ENCODE peak calls at places on chromosomes 2 and 18, in nine cellular contexts. C is HepG2, X is A549, B is heart left ventricle, T is uterus, J is body of pancreas, Q is endothelial cell of umbilical vein, N is ovary, G is prostate gland. M is an unnamed sample. For H3K4me1, the result is how much of the 10 kb centered on the place peaks cover.

GRCh38 chr2:204545861-204546773 is 842 bp downstream of the PARD3B start:
- DNase-seq in T (no peak), N (no peak), G (peak), J (peak), Q (peak), B (no peak), C (no peak), X (no peak), M (no peak)

GRCh38 chr2:230158468-230158867 is 61.3 kb downstream of the SP110 start:
- DNase-seq in T (no peak), N (no peak), X (no peak), G (no peak), J (no peak), C (peak), B (no peak), Q (no peak), M (no peak)

GRCh38 chr2:23532311-23533013 is 147.5 kb downstream of the KLHL29 start:
- DNase-seq in C (no peak), T (peak), X (no peak), J (no peak), N (peak), G (peak), Q (no peak), B (peak), M (no peak)

GRCh38 chr18:29811519-29811918 is 1231.0 kb downstream of the DSC3 start:
- DNase-seq in Q (no peak), B (no peak), N (no peak), X (no peak), C (no peak), J (no peak), T (no peak), G (no peak), M (no peak)

GRCh38 chr2:46334389-46335345 is 37.5 kb downstream of the EPAS1 start:
- DNase-seq in T (peak), C (no peak), J (no peak), N (peak), B (no peak), X (no peak), Q (peak), G (no peak), M (no peak)

GRCh38 chr2:2870106-2870505 is 507.5 kb downstream of the EIPR1 start:
- DNase-seq in Q (no peak), C (no peak), T (no peak), G (no peak), B (no peak), N (no peak), J (no peak), X (no peak), M (no peak)

GRCh38 chr2:63654959-63655358 is 66.2 kb downstream of the MDH1 start:
- DNase-seq in X (no peak), G (no peak), B (no peak), N (no peak), J (no peak), T (no peak), C (no peak), Q (no peak), M (no peak)

GRCh38 chr2:223762853-223763252 is 74.5 kb downstream of the AP1S3 start:
- DNase-seq in B (no peak), T (no peak), J (no peak), Q (no peak), N (no peak), C (peak), G (no peak), X (no peak), M (no peak)

GRCh38 chr2:68931149-68931711 is 21.5 kb downstream of the GKN2 start:
- DNase-seq in G (no peak), B (no peak), X (no peak), Q (no peak), J (no peak), N (no peak), T (no peak), C (no peak), M (no peak)

GRCh38 chr2:4272261-4272858 is 569.0 kb downstream of the DCDC2C start:
- DNase-seq in B (no peak), G (no peak), X (no peak), C (no peak), N (no peak), J (no peak), Q (no peak), T (no peak), M (no peak)

GRCh38 chr2:18987592-18988073 is 370.8 kb downstream of the OSR1 start:
- DNase-seq in T (peak), Q (peak), N (peak), B (peak), G (peak), J (peak), C (peak), X (peak), M (no peak)

GRCh38 chr2:74893332-74893731 is 59.4 kb downstream of the HK2 start:
- DNase-seq in T (no peak), C (no peak), Q (peak), N (no peak), B (no peak), J (no peak), X (peak), G (no peak), M (no peak)

GRCh38 chr2:174585111-174585510 is 12.5 kb downstream of the WIPF1 start:
- DNase-seq in X (no peak), J (no peak), T (no peak), C (peak), N (no peak), B (no peak), G (peak), Q (no peak), M (no peak)

GRCh38 chr2:101341421-101341820 is 32.9 kb upstream of the RNF149 start:
- DNase-seq in N (no peak), C (no peak), Q (no peak), T (no peak), G (no peak), B (no peak), X (no peak), J (no peak), M (no peak)

GRCh38 chr2:235505210-235505741 is 11.4 kb downstream of the AGAP1 start:
- DNase-seq in B (no peak), J (peak), X (no peak), C (peak), Q (peak), G (no peak), T (no peak), N (no peak), M (no peak)

GRCh38 chr2:46847726-46848421 is 67.7 kb downstream of the MCFD2 start:
- DNase-seq in B (no peak), N (peak), Q (no peak), G (no peak), J (no peak), T (no peak), X (no peak), C (no peak), M (no peak)

GRCh38 chr18:41594582-41594981 is 360.5 kb upstream of the PIK3C3 start:
- DNase-seq in J (no peak), X (no peak), B (no peak), G (no peak), C (no peak), N (no peak), Q (no peak), T (no peak), M (no peak)

GRCh38 chr2:12928197-12928596 is 211.5 kb downstream of the TRIB2 start:
- DNase-seq in C (no peak), T (no peak), N (no peak), Q (peak), G (no peak), B (no peak), J (no peak), X (no peak), M (no peak)

GRCh38 chr2:120579916-120580685 is 155.6 kb upstream of the GLI2 start:
- DNase-seq in G (no peak), Q (no peak), X (no peak), C (no peak), T (no peak), B (peak), J (no peak), N (no peak), M (no peak)

GRCh38 chr2:43070676-43071491 is 155.5 kb downstream of the ZFP36L2 start:
- DNase-seq in C (peak), X (no peak), J (no peak), N (peak), Q (no peak), T (peak), G (no peak), B (no peak), M (no peak)

GRCh38 chr2:217654173-217654572 is 348.6 kb downstream of the TNS1 start:
- DNase-seq in G (no peak), Q (no peak), J (no peak), C (no peak), N (no peak), X (no peak), B (no peak), T (no peak), M (no peak)

GRCh38 chr2:45851111-45851510 is 199.6 kb downstream of the PRKCE start:
- DNase-seq in C (no peak), G (no peak), B (no peak), Q (no peak), J (no peak), T (no peak), X (no peak), N (no peak), M (no peak)

GRCh38 chr2:238287702-238288649 is at the start of gene PER2:
- DNase-seq in B (peak), N (peak), J (peak), X (peak), C (peak), G (peak), Q (peak), T (peak), M (peak)

GRCh38 chr2:224219781-224220180 is 180.7 kb upstream of the SERPINE2 start:
- DNase-seq in G (no peak), B (no peak), X (no peak), N (no peak), Q (no peak), T (no peak), C (no peak), J (no peak), M (no peak)

GRCh38 chr18:80145191-80145799 is 36.2 kb downstream of the ADNP2 start:
- DNase-seq in C (no peak), Q (peak), N (no peak), X (no peak), T (no peak), B (no peak), G (no peak), J (no peak), M (no peak)

GRCh38 chr18:26649193-26649543 is 100.8 kb upstream of the KCTD1 start:
- DNase-seq in X (no peak), Q (no peak), T (no peak), J (no peak), B (no peak), N (no peak), C (no peak), G (no peak), M (no peak)

GRCh38 chr2:8551622-8552074 is 130.2 kb upstream of the ID2 start:
- DNase-seq in B (no peak), T (peak), G (no peak), N (peak), C (no peak), X (no peak), Q (no peak), J (no peak), M (no peak)

GRCh38 chr2:29747786-29748470 is 173.5 kb downstream of the ALK start:
- DNase-seq in N (no peak), X (peak), Q (no peak), J (no peak), B (no peak), G (no peak), C (peak), T (no peak), M (no peak)

GRCh38 chr2:55102056-55102812 is 52.0 kb upstream of the RTN4 start:
- DNase-seq in X (no peak), N (no peak), J (no peak), Q (peak), B (no peak), G (no peak), T (no peak), C (no peak), M (no peak)

GRCh38 chr2:71510938-71511337 is 57.6 kb downstream of the DYSF start:
- DNase-seq in Q (no peak), C (no peak), T (no peak), J (no peak), N (no peak), G (no peak), X (no peak), B (no peak), M (no peak)

GRCh38 chr2:111171337-111171930 is 50.7 kb downstream of the BCL2L11 start:
- DNase-seq in G (no peak), T (no peak), J (no peak), Q (no peak), C (no peak), N (no peak), X (no peak), B (no peak), M (no peak)

GRCh38 chr2:180873219-180873618 is 107.2 kb upstream of the UBE2E3 start:
- DNase-seq in Q (no peak), G (no peak), T (no peak), B (peak), N (no peak), X (peak), J (no peak), C (no peak), M (no peak)

GRCh38 chr2:188292446-188293239 is 969 bp downstream of the GULP1 start:
- DNase-seq in N (peak), Q (peak), G (peak), C (no peak), B (peak), J (peak), X (peak), T (peak), M (no peak)

GRCh38 chr2:105790467-105791118 is 45.9 kb downstream of the NCK2 start:
- DNase-seq in Q (no peak), N (no peak), C (no peak), T (no peak), B (no peak), X (no peak), J (no peak), G (no peak), M (no peak)

GRCh38 chr2:231924889-231925275 is 1.3 kb downstream of the NPPC start:
- DNase-seq in J (no peak), C (no peak), G (no peak), X (peak), Q (peak), T (no peak), N (no peak), B (peak), M (no peak)

GRCh38 chr2:17148298-17149228 is 369.7 kb downstream of the RAD51AP2 start:
- DNase-seq in B (no peak), G (peak), C (peak), J (no peak), T (no peak), N (no peak), X (no peak), Q (no peak), M (no peak)

GRCh38 chr2:221997100-221997499 is 301.7 kb downstream of the PAX3 start:
- DNase-seq in G (no peak), B (no peak), T (no peak), J (no peak), C (peak), Q (no peak), N (no peak), X (peak), M (no peak)

GRCh38 chr18:8747440-8747937 is 42.1 kb downstream of the MTCL1 start:
- DNase-seq in Q (peak), N (no peak), J (no peak), B (no peak), G (no peak), T (no peak), X (no peak), C (no peak), M (no peak)

GRCh38 chr2:196166876-196167275 is 4.5 kb downstream of the STK17B start:
- DNase-seq in Q (peak), X (no peak), C (no peak), G (no peak), J (no peak), T (no peak), B (no peak), N (no peak), M (no peak)

DNA sequence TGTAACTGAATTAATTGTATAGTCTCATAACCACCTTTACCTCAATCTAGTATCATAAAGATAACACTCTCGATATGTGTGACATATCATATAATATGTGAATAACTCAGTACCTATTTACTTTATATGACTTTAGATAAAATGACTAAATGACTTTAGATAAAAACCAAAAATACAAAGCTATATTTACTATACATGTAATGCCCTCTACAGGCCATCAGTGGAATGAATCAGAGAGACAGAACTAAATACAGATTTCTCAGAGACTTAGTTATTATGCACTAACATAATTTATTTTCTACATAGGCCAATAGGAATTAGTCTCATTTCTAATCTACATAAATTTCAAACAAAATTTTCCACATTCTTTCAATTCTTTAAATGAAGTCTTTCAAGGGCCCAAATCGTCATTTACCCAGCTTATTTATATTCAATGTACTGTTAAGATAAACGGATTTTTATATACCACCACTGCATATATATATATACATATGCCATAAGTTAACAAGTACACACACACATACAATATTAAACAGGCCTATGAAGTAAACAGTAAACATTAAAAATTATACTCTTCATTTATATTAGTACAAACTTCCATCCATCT is 219.9 kb downstream of the EXOC6B start:
- DNase-seq in X (peak), G (no peak), T (no peak), J (no peak), N (no peak), Q (peak), B (no peak), C (peak), M (no peak)
- H3K4me3 ChIP-seq in X (no peak), G (no peak), T (no peak), J (no peak), N (no peak), Q (no peak), B (no peak), C (no peak), M (no peak)

GRCh38 chr2:96949701-96950350 is 36.6 kb downstream of the FAM178B start:
- DNase-seq in N (no peak), G (no peak), Q (no peak), B (peak), C (no peak), J (no peak), T (no peak), X (no peak), M (no peak)
- H3K4me1 ChIP-seq in N (under half), G (under half), Q (under half), B (under half), C (under half), J (under half), T (under half), X (under half), M (under half)

GRCh38 chr18:3652380-3653262 is 202.6 kb downstream of the TGIF1 start:
- DNase-seq in T (peak), X (peak), C (peak), G (peak), N (peak), Q (peak), B (peak), J (no peak), M (no peak)
- TF ChIP-seq POLR2A in T (no peak), X (peak), C (peak), G (no peak), N (no peak), Q (no peak), B (no peak), J (no peak), M (no peak)

DNA sequence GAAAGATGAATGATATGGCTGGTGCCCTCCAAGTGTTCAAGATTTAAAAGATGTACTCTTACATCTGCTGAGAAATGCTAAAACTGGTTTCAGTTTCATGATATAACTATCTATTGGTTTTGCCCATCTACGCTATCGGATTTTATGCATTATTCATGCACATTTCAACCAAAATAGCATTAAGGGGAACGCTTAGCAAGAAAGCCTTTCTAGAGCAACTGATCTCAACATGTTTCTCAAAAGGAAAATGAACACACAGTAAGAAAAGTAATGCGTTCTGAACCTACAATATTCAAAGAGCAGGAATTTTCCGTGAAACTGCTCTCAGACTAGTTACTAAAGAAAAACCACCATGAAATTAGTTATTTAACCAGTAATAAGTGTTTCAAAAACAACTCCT is 94.0 kb downstream of the CABYR start:
- DNase-seq in G (no peak), Q (no peak), J (no peak), B (no peak), C (no peak), T (no peak), X (no peak), N (no peak), M (no peak)
- H3K4me3 ChIP-seq in G (no peak), Q (no peak), J (no peak), B (no peak), C (no peak), T (no peak), X (no peak), N (no peak), M (no peak)

DNA sequence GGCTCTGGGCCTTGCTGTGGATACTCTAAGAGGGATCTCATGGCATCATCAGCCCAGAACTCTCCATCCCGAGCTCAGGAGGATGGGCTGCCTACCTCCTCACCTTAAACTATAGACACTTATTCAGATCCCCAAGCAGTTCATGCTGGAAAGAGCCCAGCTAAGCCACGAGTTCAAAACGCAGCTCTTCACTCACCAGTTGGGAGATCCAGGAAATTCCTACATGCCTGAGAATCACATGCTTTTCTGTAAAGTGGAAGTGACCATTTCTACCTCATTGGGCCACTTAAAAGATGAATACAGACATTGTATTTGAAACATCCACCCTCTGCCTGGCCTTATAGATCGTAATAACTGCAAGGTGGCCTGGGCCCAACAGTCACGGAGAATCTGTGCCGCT is 6.6 kb downstream of the ATOH8 start:
- DNase-seq in B (no peak), C (no peak), J (no peak), Q (peak), T (no peak), X (no peak), G (no peak), N (no peak), M (no peak)
- H3K4me1 ChIP-seq in B (half or more), C (half or more), J (under half), Q (under half), T (under half), X (under half), G (under half), N (under half), M (half or more)

DNA sequence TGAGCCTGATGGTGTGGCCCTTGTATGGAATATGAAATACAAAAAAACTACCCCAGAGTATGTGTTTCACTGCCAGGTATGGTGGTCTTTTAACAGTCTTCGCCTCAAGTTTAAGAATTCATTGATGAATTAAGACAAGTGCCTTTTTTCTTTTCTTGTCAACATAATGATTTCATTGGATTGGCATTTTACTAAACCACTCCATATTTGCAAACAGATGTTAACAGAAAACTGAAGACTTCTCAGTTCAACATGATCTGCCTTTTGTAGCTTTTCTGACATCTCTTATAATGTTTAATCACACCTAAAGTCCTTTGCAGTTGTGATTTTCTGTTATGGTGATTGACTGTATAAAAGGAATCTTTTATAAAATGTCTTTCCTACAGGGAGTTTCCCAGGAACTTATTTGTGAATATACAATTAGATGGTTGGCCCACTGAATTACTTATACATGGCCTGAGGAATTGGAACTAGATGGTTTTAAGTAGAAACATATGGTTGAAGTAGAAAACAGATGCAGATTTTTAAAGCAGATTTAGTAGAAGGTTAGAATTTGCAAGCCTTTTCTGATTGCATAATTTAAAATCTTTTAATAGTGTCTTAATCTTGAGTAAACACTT is 39.7 kb downstream of the DYNC1I2 start:
- DNase-seq in N (no peak), C (no peak), G (no peak), J (no peak), B (no peak), Q (no peak), T (no peak), X (no peak), M (no peak)
- TF ChIP-seq POLR2A in N (no peak), C (no peak), G (no peak), J (no peak), B (no peak), Q (no peak), T (no peak), X (no peak), M (no peak)

GRCh38 chr2:25851740-25852503 is 26.4 kb downstream of the ASXL2 start:
- DNase-seq in Q (peak), N (no peak), X (peak), T (no peak), C (peak), G (no peak), J (no peak), B (no peak), M (no peak)
- H3K4me3 ChIP-seq in Q (no peak), N (no peak), X (peak), T (no peak), C (no peak), G (no peak), J (no peak), B (no peak), M (no peak)

GRCh38 chr2:158746488-158746887 is 48.6 kb upstream of the DAPL1 start:
- DNase-seq in B (no peak), J (no peak), Q (peak), G (no peak), X (no peak), C (no peak), N (no peak), T (no peak), M (no peak)
- H3K4me1 ChIP-seq in B (under half), J (under half), Q (under half), G (under half), X (under half), C (under half), N (under half), T (under half), M (under half)